ENCODE peak calls at places on chromosomes 13 and 19, in seven cellular contexts. One of them, this sample, is unnamed. For H3K4me1, the result is how much of the 10 kb centered on the place peaks cover.

GRCh38 chr19:42965204-42965603 is 28.2 kb upstream of the PSG7 start:
- DNase-seq in fibroblast of lung: peak
- DNase-seq in CD4-positive, CD25-positive, alpha-beta regulatory T cell: no peak
- DNase-seq in GM23338: no peak
- DNase-seq in OCI-LY7: no peak
- DNase-seq in ovary: no peak
- DNase-seq in aorta: no peak
- DNase-seq in this sample: no peak

GRCh38 chr13:98462241-98462882 is 114.5 kb downstream of the STK24 start:
- DNase-seq in fibroblast of lung: no peak
- DNase-seq in CD4-positive, CD25-positive, alpha-beta regulatory T cell: no peak
- DNase-seq in GM23338: no peak
- DNase-seq in OCI-LY7: no peak
- DNase-seq in ovary: peak
- DNase-seq in aorta: peak
- DNase-seq in this sample: no peak

GRCh38 chr13:74306496-74306895 is 172.3 kb upstream of the KLF12 start:
- DNase-seq in fibroblast of lung: peak
- DNase-seq in CD4-positive, CD25-positive, alpha-beta regulatory T cell: no peak
- DNase-seq in GM23338: peak
- DNase-seq in OCI-LY7: no peak
- DNase-seq in ovary: no peak
- DNase-seq in aorta: no peak
- DNase-seq in this sample: no peak

GRCh38 chr19:32227561-32228165 is 117.7 kb upstream of the ZNF507 start:
- DNase-seq in fibroblast of lung: no peak
- DNase-seq in CD4-positive, CD25-positive, alpha-beta regulatory T cell: no peak
- DNase-seq in GM23338: peak
- DNase-seq in OCI-LY7: no peak
- DNase-seq in ovary: no peak
- DNase-seq in aorta: no peak
- DNase-seq in this sample: no peak

GRCh38 chr13:42814868-42815267 is 33.5 kb downstream of the FAM216B start:
- DNase-seq in fibroblast of lung: peak
- DNase-seq in CD4-positive, CD25-positive, alpha-beta regulatory T cell: no peak
- DNase-seq in GM23338: no peak
- DNase-seq in OCI-LY7: no peak
- DNase-seq in ovary: no peak
- DNase-seq in aorta: no peak
- DNase-seq in this sample: no peak

GRCh38 chr19:49338691-49339363 is 3.6 kb downstream of the CD37 start:
- DNase-seq in fibroblast of lung: peak
- DNase-seq in CD4-positive, CD25-positive, alpha-beta regulatory T cell: no peak
- DNase-seq in GM23338: peak
- DNase-seq in OCI-LY7: peak
- DNase-seq in ovary: peak
- DNase-seq in aorta: peak
- DNase-seq in this sample: peak

GRCh38 chr13:46523972-46524737 is 28.8 kb upstream of the LRCH1 start:
- DNase-seq in fibroblast of lung: no peak
- DNase-seq in CD4-positive, CD25-positive, alpha-beta regulatory T cell: no peak
- DNase-seq in GM23338: no peak
- DNase-seq in OCI-LY7: no peak
- DNase-seq in ovary: no peak
- DNase-seq in aorta: no peak
- DNase-seq in this sample: no peak

GRCh38 chr13:23639672-23640275 is 69.6 kb downstream of the TNFRSF19 start:
- DNase-seq in fibroblast of lung: peak
- DNase-seq in CD4-positive, CD25-positive, alpha-beta regulatory T cell: no peak
- DNase-seq in GM23338: no peak
- DNase-seq in OCI-LY7: no peak
- DNase-seq in ovary: no peak
- DNase-seq in aorta: no peak
- DNase-seq in this sample: no peak

GRCh38 chr19:1270854-1271527 is 1.9 kb downstream of the CIRBP start:
- DNase-seq in fibroblast of lung: no peak
- DNase-seq in CD4-positive, CD25-positive, alpha-beta regulatory T cell: no peak
- DNase-seq in GM23338: no peak
- DNase-seq in OCI-LY7: peak
- DNase-seq in ovary: peak
- DNase-seq in aorta: no peak
- DNase-seq in this sample: no peak

GRCh38 chr19:1273263-1274041 is 1.9 kb upstream of the FAM174C start:
- DNase-seq in fibroblast of lung: no peak
- DNase-seq in CD4-positive, CD25-positive, alpha-beta regulatory T cell: no peak
- DNase-seq in GM23338: no peak
- DNase-seq in OCI-LY7: no peak
- DNase-seq in ovary: no peak
- DNase-seq in aorta: no peak
- DNase-seq in this sample: no peak

GRCh38 chr19:1270168-1270853 is 1.2 kb downstream of the CIRBP start:
- DNase-seq in fibroblast of lung: no peak
- DNase-seq in CD4-positive, CD25-positive, alpha-beta regulatory T cell: no peak
- DNase-seq in GM23338: peak
- DNase-seq in OCI-LY7: peak
- DNase-seq in ovary: no peak
- DNase-seq in aorta: no peak
- DNase-seq in this sample: no peak

GRCh38 chr19:1272423-1273262 is 2.7 kb upstream of the FAM174C start:
- DNase-seq in fibroblast of lung: no peak
- DNase-seq in CD4-positive, CD25-positive, alpha-beta regulatory T cell: no peak
- DNase-seq in GM23338: no peak
- DNase-seq in OCI-LY7: no peak
- DNase-seq in ovary: no peak
- DNase-seq in aorta: no peak
- DNase-seq in this sample: no peak

GRCh38 chr19:1271528-1272422 is 2.6 kb downstream of the CIRBP start:
- DNase-seq in fibroblast of lung: no peak
- DNase-seq in CD4-positive, CD25-positive, alpha-beta regulatory T cell: no peak
- DNase-seq in GM23338: no peak
- DNase-seq in OCI-LY7: no peak
- DNase-seq in ovary: peak
- DNase-seq in aorta: no peak
- DNase-seq in this sample: peak
- H3K4me1 ChIP-seq in fibroblast of lung: under half
- H3K4me1 ChIP-seq in CD4-positive, CD25-positive, alpha-beta regulatory T cell: half or more
- H3K4me1 ChIP-seq in GM23338: under half
- H3K4me1 ChIP-seq in OCI-LY7: half or more
- H3K4me1 ChIP-seq in ovary: under half
- H3K4me1 ChIP-seq in aorta: under half
- H3K4me1 ChIP-seq in this sample: half or more

DNA sequence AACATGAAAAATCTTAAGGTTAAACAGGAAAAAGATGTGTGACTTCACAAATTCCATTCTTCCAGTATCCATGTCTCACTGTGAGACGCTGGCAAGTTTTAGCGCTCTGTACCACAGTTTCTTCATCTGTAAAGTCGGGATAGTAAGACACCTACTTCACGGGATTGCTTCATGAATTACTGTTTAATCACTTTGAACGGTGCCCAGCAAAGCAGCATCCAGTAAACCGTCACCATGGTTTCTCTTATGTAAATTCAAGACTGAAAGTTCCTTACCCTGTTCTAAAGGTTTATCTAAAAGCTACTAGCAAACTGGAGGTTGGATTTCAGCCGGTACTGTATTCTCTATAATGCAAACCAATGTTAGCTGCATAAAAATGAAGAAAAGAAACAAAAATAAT is 53.5 kb downstream of the KATNAL1 start:
- DNase-seq in fibroblast of lung: peak
- DNase-seq in CD4-positive, CD25-positive, alpha-beta regulatory T cell: no peak
- DNase-seq in GM23338: no peak
- DNase-seq in OCI-LY7: no peak
- DNase-seq in ovary: no peak
- DNase-seq in aorta: no peak
- DNase-seq in this sample: no peak
- H3K27ac ChIP-seq in fibroblast of lung: no peak
- H3K27ac ChIP-seq in CD4-positive, CD25-positive, alpha-beta regulatory T cell: no peak
- H3K27ac ChIP-seq in GM23338: no peak
- H3K27ac ChIP-seq in OCI-LY7: no peak
- H3K27ac ChIP-seq in ovary: no peak
- H3K27ac ChIP-seq in aorta: no peak
- H3K27ac ChIP-seq in this sample: no peak

GRCh38 chr13:110259651-110260050 is 47.3 kb downstream of the COL4A1 start:
- DNase-seq in fibroblast of lung: no peak
- DNase-seq in CD4-positive, CD25-positive, alpha-beta regulatory T cell: no peak
- DNase-seq in GM23338: no peak
- DNase-seq in OCI-LY7: no peak
- DNase-seq in ovary: no peak
- DNase-seq in aorta: no peak
- DNase-seq in this sample: no peak
- H3K4me3 ChIP-seq in fibroblast of lung: no peak
- H3K4me3 ChIP-seq in CD4-positive, CD25-positive, alpha-beta regulatory T cell: no peak
- H3K4me3 ChIP-seq in GM23338: no peak
- H3K4me3 ChIP-seq in OCI-LY7: no peak
- H3K4me3 ChIP-seq in ovary: no peak
- H3K4me3 ChIP-seq in aorta: no peak
- H3K4me3 ChIP-seq in this sample: no peak

GRCh38 chr19:44687898-44688297 is 11.1 kb upstream of the CEACAM16 start:
- DNase-seq in fibroblast of lung: no peak
- DNase-seq in CD4-positive, CD25-positive, alpha-beta regulatory T cell: no peak
- DNase-seq in GM23338: no peak
- DNase-seq in OCI-LY7: no peak
- DNase-seq in ovary: no peak
- DNase-seq in aorta: no peak
- DNase-seq in this sample: no peak
- H3K4me1 ChIP-seq in fibroblast of lung: under half
- H3K4me1 ChIP-seq in CD4-positive, CD25-positive, alpha-beta regulatory T cell: under half
- H3K4me1 ChIP-seq in GM23338: under half
- H3K4me1 ChIP-seq in OCI-LY7: under half
- H3K4me1 ChIP-seq in ovary: under half
- H3K4me1 ChIP-seq in aorta: under half
- H3K4me1 ChIP-seq in this sample: under half

GRCh38 chr19:50725218-50725931 is 2.2 kb downstream of the CLEC11A start:
- DNase-seq in fibroblast of lung: no peak
- DNase-seq in CD4-positive, CD25-positive, alpha-beta regulatory T cell: no peak
- DNase-seq in GM23338: no peak
- DNase-seq in OCI-LY7: no peak
- DNase-seq in ovary: no peak
- DNase-seq in aorta: peak
- DNase-seq in this sample: no peak

GRCh38 chr19:50723069-50723468 is at the start of gene CLEC11A:
- DNase-seq in fibroblast of lung: no peak
- DNase-seq in CD4-positive, CD25-positive, alpha-beta regulatory T cell: no peak
- DNase-seq in GM23338: peak
- DNase-seq in OCI-LY7: no peak
- DNase-seq in ovary: peak
- DNase-seq in aorta: no peak
- DNase-seq in this sample: peak

GRCh38 chr19:50722248-50723013 is 733 bp upstream of the CLEC11A start:
- DNase-seq in fibroblast of lung: no peak
- DNase-seq in CD4-positive, CD25-positive, alpha-beta regulatory T cell: no peak
- DNase-seq in GM23338: no peak
- DNase-seq in OCI-LY7: no peak
- DNase-seq in ovary: peak
- DNase-seq in aorta: no peak
- DNase-seq in this sample: no peak

GRCh38 chr19:50724522-50725217 is 1.5 kb downstream of the CLEC11A start:
- DNase-seq in fibroblast of lung: peak
- DNase-seq in CD4-positive, CD25-positive, alpha-beta regulatory T cell: peak
- DNase-seq in GM23338: peak
- DNase-seq in OCI-LY7: peak
- DNase-seq in ovary: peak
- DNase-seq in aorta: peak
- DNase-seq in this sample: peak

DNA sequence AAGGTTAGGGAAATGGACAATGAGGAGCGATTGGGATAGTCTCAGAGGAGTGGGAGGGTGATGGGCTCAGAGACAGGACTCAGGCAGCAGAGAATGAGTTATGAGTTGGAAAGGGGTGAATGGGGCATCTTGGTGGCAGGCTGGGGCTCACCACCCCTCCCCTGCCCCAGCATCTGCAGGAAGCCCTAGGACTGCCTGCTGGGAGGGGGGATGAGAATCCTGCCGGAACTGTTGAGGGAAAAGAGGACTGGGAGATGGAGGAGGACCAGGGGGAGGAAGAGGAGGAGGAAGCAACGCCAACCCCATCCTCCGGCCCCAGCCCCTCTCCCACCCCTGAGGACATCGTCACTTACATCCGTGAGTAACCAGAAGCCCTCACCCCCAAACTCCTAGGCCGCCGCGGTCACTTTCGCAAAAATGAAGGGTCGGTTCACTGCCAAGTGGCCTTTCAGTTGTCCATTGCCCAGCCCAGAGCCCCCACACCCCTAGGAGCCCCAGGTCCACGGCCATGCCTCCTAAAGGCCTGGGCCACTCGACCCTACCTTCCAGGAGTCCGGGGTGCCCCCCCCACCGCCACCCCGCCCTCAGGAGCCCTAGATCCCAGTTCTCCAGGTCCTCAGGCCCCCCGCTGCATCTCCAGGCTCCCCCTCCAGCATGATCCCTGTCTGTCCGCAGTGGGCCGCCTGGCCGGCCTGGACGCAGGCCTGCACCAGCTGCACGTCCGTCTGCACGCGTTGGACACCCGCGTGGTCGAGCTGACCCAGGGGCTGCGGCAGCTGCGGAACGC is 764 bp downstream of the CLEC11A start:
- DNase-seq in fibroblast of lung: no peak
- DNase-seq in CD4-positive, CD25-positive, alpha-beta regulatory T cell: no peak
- DNase-seq in GM23338: no peak
- DNase-seq in OCI-LY7: no peak
- DNase-seq in ovary: no peak
- DNase-seq in aorta: no peak
- DNase-seq in this sample: no peak
- H3K27ac ChIP-seq in fibroblast of lung: peak
- H3K27ac ChIP-seq in CD4-positive, CD25-positive, alpha-beta regulatory T cell: no peak
- H3K27ac ChIP-seq in GM23338: no peak
- H3K27ac ChIP-seq in OCI-LY7: no peak
- H3K27ac ChIP-seq in ovary: no peak
- H3K27ac ChIP-seq in aorta: no peak
- H3K27ac ChIP-seq in this sample: peak

GRCh38 chr19:19261350-19262189 is 11.5 kb downstream of the TM6SF2 start:
- DNase-seq in fibroblast of lung: no peak
- DNase-seq in CD4-positive, CD25-positive, alpha-beta regulatory T cell: no peak
- DNase-seq in GM23338: peak
- DNase-seq in OCI-LY7: no peak
- DNase-seq in ovary: no peak
- DNase-seq in aorta: no peak
- DNase-seq in this sample: no peak
- H3K4me3 ChIP-seq in fibroblast of lung: no peak
- H3K4me3 ChIP-seq in CD4-positive, CD25-positive, alpha-beta regulatory T cell: no peak
- H3K4me3 ChIP-seq in GM23338: peak
- H3K4me3 ChIP-seq in OCI-LY7: no peak
- H3K4me3 ChIP-seq in ovary: no peak
- H3K4me3 ChIP-seq in aorta: no peak
- H3K4me3 ChIP-seq in this sample: peak

GRCh38 chr19:723714-724113 is 15.0 kb downstream of the PALM start:
- DNase-seq in fibroblast of lung: no peak
- DNase-seq in CD4-positive, CD25-positive, alpha-beta regulatory T cell: no peak
- DNase-seq in GM23338: no peak
- DNase-seq in OCI-LY7: no peak
- DNase-seq in ovary: no peak
- DNase-seq in aorta: peak
- DNase-seq in this sample: no peak
- H3K4me1 ChIP-seq in fibroblast of lung: under half
- H3K4me1 ChIP-seq in CD4-positive, CD25-positive, alpha-beta regulatory T cell: under half
- H3K4me1 ChIP-seq in GM23338: under half
- H3K4me1 ChIP-seq in OCI-LY7: under half
- H3K4me1 ChIP-seq in ovary: under half
- H3K4me1 ChIP-seq in aorta: under half
- H3K4me1 ChIP-seq in this sample: under half